ENCODE peak calls at places on chromosome 19, in four cellular contexts. C is brain microvascular endothelial cell; Y is activated CD4-positive, alpha-beta T cell treated with anti-CD3 and anti-CD28 coated beads, Interleukin-2, amount 50 U/mL, for 4 hours; G is hepatic stellate cell. R is an unnamed sample.

GRCh38 chr19:35879770-35880317 is 11.5 kb downstream of the APLP1 start:
- DNase-seq in Y (peak; percentile 50), G (peak; percentile 90), C (peak; percentile 88), R (no peak)

GRCh38 chr19:30662211-30662861 is 290.2 kb downstream of the ZNF536 start:
- DNase-seq in C (no peak), Y (no peak), G (no peak), R (no peak)

GRCh38 chr19:49502866-49503581 is 6.8 kb downstream of the RPS11 start:
- DNase-seq in G (peak; percentile 64), Y (peak; percentile 40), C (peak; percentile 47), R (no peak)

GRCh38 chr19:43765109-43765876 is 10.5 kb upstream of the SMG9 start:
- DNase-seq in C (peak; percentile 95), G (peak; percentile 91), Y (peak; percentile 77), R (no peak)

GRCh38 chr19:19602713-19603320 is 15.7 kb downstream of the PBX4 start:
- DNase-seq in Y (no peak), G (no peak), C (no peak), R (no peak)

GRCh38 chr19:5913739-5914357 is at the start of gene CAPS:
- DNase-seq in Y (no peak), G (peak; percentile 42), C (no peak), R (no peak)

GRCh38 chr19:31347828-31348314 is 1.4 kb downstream of the TSHZ3 start:
- DNase-seq in Y (no peak), C (no peak), G (no peak), R (no peak)

GRCh38 chr19:33755314-33756020 is 41.2 kb upstream of the KCTD15 start:
- DNase-seq in G (no peak), Y (no peak), C (no peak), R (no peak)

GRCh38 chr19:50377051-50377441 is 789 bp downstream of the NR1H2 start:
- DNase-seq in C (no peak), G (no peak), Y (peak; percentile 63), R (no peak)

GRCh38 chr19:2358548-2359173 is 1.4 kb upstream of the TMPRSS9 start:
- DNase-seq in C (no peak), G (no peak), Y (no peak), R (no peak)

GRCh38 chr19:17950310-17951150 is 16.4 kb upstream of the KCNN1 start:
- DNase-seq in C (no peak), Y (no peak), G (no peak), R (no peak)

GRCh38 chr19:29610574-29611271 is 4.6 kb downstream of the POP4 start:
- DNase-seq in Y (peak; percentile 83), G (peak; percentile 92), C (peak; percentile 76), R (no peak)

GRCh38 chr19:54343868-54344267 is 4.9 kb upstream of the LILRA4 start:
- DNase-seq in Y (no peak), C (no peak), G (no peak), R (no peak)

GRCh38 chr19:16285769-16286564 is 38.7 kb upstream of the KLF2 start:
- DNase-seq in G (no peak), Y (no peak), C (no peak), R (no peak)

GRCh38 chr19:903266-903797 is 9.7 kb downstream of the R3HDM4 start:
- DNase-seq in Y (no peak), G (no peak), C (no peak), R (no peak)

GRCh38 chr19:1904385-1905070 is 671 bp upstream of the ADAT3 start:
- DNase-seq in G (no peak), Y (no peak), C (no peak), R (no peak)

GRCh38 chr19:6853868-6854267 is 33.5 kb upstream of the ADGRE1 start:
- DNase-seq in Y (no peak), G (no peak), C (no peak), R (no peak)